ENCODE peak calls at places on chromosomes 3 and 15, in ten cellular contexts. R, T, G, Z, F, A, J, Q, X and M are unnamed samples.

GRCh38 chr3:16329792-16330061 is 64.7 kb downstream of the OXNAD1 start:
- DNase-seq in G (no peak), X (no peak), R (peak; percentile 83), T (no peak), Q (no peak), A (no peak), Z (no peak), J (no peak), F (no peak), M (no peak)

GRCh38 chr3:193790086-193790990 is 197.3 kb downstream of the OPA1 start:
- DNase-seq in G (no peak), X (no peak), Q (no peak), F (no peak), J (no peak), R (no peak), T (no peak), Z (no peak), A (no peak), M (no peak)

GRCh38 chr15:82680200-82681102 is 29.2 kb downstream of the AP3B2 start:
- DNase-seq in F (no peak), Q (peak; percentile 94), A (peak; percentile 64), Z (no peak), G (peak; percentile 71), X (peak; percentile 67), T (peak; percentile 76), J (peak; percentile 78), R (peak; percentile 89), M (peak; percentile 50)

GRCh38 chr3:170836491-170836890 is 33.5 kb downstream of the RPL22L1 start:
- DNase-seq in Q (no peak), X (no peak), G (no peak), F (no peak), Z (no peak), J (no peak), R (no peak), A (no peak), T (no peak), M (no peak)

GRCh38 chr3:30112904-30113484 is 493.4 kb upstream of the TGFBR2 start:
- DNase-seq in A (peak; percentile 43), T (no peak), G (peak; percentile 31), Z (no peak), F (no peak), J (no peak), Q (no peak), X (peak; percentile 6), R (peak; percentile 54), M (no peak)

GRCh38 chr15:47618216-47618615 is 99.1 kb upstream of the SEMA6D start:
- DNase-seq in Q (no peak), J (no peak), A (no peak), G (no peak), R (peak; percentile 84), T (no peak), X (no peak), F (no peak), Z (no peak), M (no peak)

GRCh38 chr15:101615414-101615985 is 36.7 kb downstream of the TM2D3 start:
- DNase-seq in A (peak; percentile 66), R (no peak), F (no peak), Q (no peak), J (no peak), G (no peak), X (no peak), Z (no peak), T (no peak), M (no peak)

GRCh38 chr15:101051291-101052030 is 132.3 kb downstream of the LRRK1 start:
- DNase-seq in R (no peak), J (no peak), Q (no peak), G (no peak), A (peak; percentile 64), T (no peak), X (no peak), F (no peak), Z (no peak), M (peak; percentile 60)

GRCh38 chr3:127847236-127847720 is 25.0 kb upstream of the MGLL start:
- DNase-seq in A (no peak), F (no peak), J (no peak), G (no peak), R (no peak), Z (no peak), X (no peak), T (no peak), Q (no peak), M (no peak)

GRCh38 chr3:127829537-127829936 is 7.2 kb upstream of the MGLL start:
- DNase-seq in Q (no peak), T (no peak), G (peak; percentile 19), X (no peak), Z (no peak), J (no peak), A (no peak), F (no peak), R (no peak), M (no peak)

GRCh38 chr3:58631742-58632141 is 34.8 kb downstream of the FAM3D start:
- DNase-seq in Z (no peak), Q (no peak), G (no peak), R (no peak), X (no peak), A (peak; percentile 61), F (no peak), J (no peak), T (no peak), M (no peak)

DNA sequence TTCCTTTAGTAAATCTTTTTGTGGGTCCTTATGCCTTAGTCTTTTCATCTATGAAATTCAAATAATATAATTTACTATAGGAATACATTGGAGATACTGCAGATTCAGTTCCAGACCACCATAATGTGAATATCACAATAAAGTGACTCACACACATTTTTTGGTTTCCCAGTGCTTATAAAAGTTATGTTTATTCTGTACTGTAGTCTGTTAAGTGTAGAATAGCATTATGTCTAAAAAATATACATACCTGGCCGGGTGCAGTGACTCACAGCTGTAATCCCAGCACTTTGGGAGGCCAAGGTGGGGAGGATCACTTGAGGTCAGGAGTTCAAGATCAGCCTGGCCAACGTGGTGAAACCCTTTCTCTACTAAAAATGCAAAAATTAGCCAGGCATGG is 53.9 kb upstream of the PAQR5 start:
- DNase-seq in Q (no peak), T (no peak), X (no peak), A (no peak), Z (no peak), J (no peak), R (no peak), G (no peak), F (no peak), M (no peak)
- H3K4me1 ChIP-seq in Q (no peaks in the 10 kb centered on the region), T (no peaks in the 10 kb centered on the region), X (peaks cover 3% of the 10 kb centered on the region), A (no peaks in the 10 kb centered on the region), Z (no peaks in the 10 kb centered on the region), J (no peaks in the 10 kb centered on the region), R (no peaks in the 10 kb centered on the region), G (no peaks in the 10 kb centered on the region), F (no peaks in the 10 kb centered on the region), M (no peaks in the 10 kb centered on the region)

DNA sequence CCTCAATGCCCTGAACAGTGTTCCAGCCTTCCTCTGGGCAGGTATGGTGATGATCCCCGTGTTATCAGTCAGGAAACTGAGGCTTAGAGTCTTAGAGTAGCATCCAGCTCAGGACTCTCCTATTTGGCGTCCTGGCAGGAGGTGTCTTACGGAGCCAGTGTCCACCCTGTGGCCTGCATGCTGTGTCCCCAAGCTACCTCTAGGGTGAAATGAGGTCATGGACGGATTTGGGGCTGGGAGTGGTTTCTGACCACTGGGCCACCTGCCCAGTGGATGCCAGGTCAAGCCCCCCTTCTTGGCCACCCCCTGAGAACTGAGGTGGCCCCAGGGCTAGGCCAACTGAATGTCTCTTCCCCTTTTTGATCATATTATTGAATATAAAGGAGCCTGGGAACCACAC is 27.2 kb upstream of the SLC6A6 start:
- DNase-seq in F (no peak), T (no peak), R (no peak), A (peak; percentile 77), G (no peak), Q (no peak), Z (no peak), X (no peak), J (no peak), M (no peak)
- TF ChIP-seq CTCF in F (no peak), T (no peak), R (peak; percentile 24), A (no peak), G (no peak), Q (peak; percentile 34), Z (no peak), X (no peak), J (no peak), M (no peak)

DNA sequence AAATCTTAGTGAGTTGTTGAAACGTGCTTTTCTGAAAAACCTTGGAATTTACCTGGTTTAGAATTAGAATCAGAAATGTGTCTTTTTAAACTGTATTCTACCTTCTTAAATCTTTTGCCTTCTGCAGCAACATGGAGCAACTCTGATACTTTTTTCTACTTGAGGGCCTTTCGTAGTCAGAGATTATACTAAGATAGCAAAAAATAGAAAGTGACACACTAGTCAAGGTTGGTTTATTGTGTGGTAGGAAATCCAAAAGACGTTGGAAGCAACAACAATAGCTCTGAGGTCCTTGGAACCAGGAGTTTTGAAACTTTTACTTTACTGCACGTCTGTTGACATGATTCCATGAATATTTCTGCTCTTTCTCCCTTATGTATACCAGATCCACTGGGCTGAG is 294.9 kb downstream of the LPP start:
- DNase-seq in A (no peak), J (no peak), Q (no peak), R (no peak), X (no peak), F (no peak), G (no peak), Z (no peak), T (no peak), M (no peak)
- H3K4me1 ChIP-seq in A (no peaks in the 10 kb centered on the region), J (no peaks in the 10 kb centered on the region), Q (no peaks in the 10 kb centered on the region), R (no peaks in the 10 kb centered on the region), X (no peaks in the 10 kb centered on the region), F (peaks cover 2% of the 10 kb centered on the region), G (no peaks in the 10 kb centered on the region), Z (no peaks in the 10 kb centered on the region), T (no peaks in the 10 kb centered on the region), M (peaks cover 26% of the 10 kb centered on the region)

GRCh38 chr3:142151828-142152227 is 2.5 kb upstream of the TFDP2 start:
- DNase-seq in Q (no peak), F (no peak), J (no peak), Z (no peak), A (peak; percentile 44), G (no peak), T (no peak), R (no peak), X (no peak), M (no peak)

GRCh38 chr3:142150271-142150670 is 927 bp upstream of the TFDP2 start:
- DNase-seq in J (no peak), Z (no peak), X (no peak), A (no peak), Q (no peak), R (no peak), G (no peak), T (no peak), F (no peak), M (no peak)

GRCh38 chr3:142151240-142151639 is 1.9 kb upstream of the TFDP2 start:
- DNase-seq in Z (no peak), F (no peak), A (peak; percentile 26), G (no peak), R (no peak), T (no peak), Q (no peak), X (no peak), J (no peak), M (no peak)

GRCh38 chr3:142154186-142154585 is 4.8 kb upstream of the TFDP2 start:
- DNase-seq in F (no peak), Q (no peak), G (peak; percentile 29), T (no peak), A (no peak), J (no peak), Z (no peak), X (no peak), R (no peak), M (no peak)

DNA sequence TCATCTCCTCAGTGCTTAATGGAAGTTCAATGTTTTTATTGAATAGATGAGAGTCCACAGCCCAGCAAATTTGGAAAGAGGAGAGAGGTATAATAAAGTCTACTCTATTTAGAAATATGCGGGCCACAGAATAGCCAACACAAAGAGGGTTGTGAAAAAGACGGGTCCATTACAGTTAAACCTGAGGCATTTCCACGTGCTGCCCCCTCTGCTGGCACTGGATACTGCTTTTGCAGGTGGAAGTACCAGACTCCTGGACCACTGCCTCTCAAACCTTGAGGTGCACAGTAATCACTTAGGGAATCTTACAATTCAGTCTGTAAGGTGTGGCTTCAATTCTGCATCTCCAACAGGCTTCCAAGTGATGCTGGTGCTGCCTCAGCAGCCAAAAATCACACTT is 3.0 kb upstream of the TFDP2 start:
- DNase-seq in G (no peak), T (no peak), A (peak; percentile 58), Q (peak; percentile 39), F (no peak), Z (no peak), X (no peak), R (peak; percentile 53), J (no peak), M (no peak)
- TF ChIP-seq CTCF in G (peak; percentile 22), T (no peak), A (peak; percentile 12), Q (peak; percentile 59), F (no peak), Z (no peak), X (peak; percentile 16), R (peak; percentile 56), J (no peak), M (no peak)